ENCODE peak calls at places on chromosome X, in four cellular contexts. One of them, this sample, is unnamed.

GRCh38 chrX:39137363-39137954 is 336.2 kb downstream of the MID1IP1 start:
- DNase-seq in mucosa of gallbladder: no peak
- DNase-seq in C1 segment of cervical spinal cord: no peak
- DNase-seq in prostate gland: no peak
- DNase-seq in this sample: no peak

GRCh38 chrX:52346462-52347165 is 22.2 kb upstream of the XAGE2 start:
- DNase-seq in C1 segment of cervical spinal cord: no peak
- DNase-seq in mucosa of gallbladder: no peak
- DNase-seq in prostate gland: no peak
- DNase-seq in this sample: peak; percentile 74

GRCh38 chrX:152074163-152074562 is 64.2 kb downstream of the MAGEA10 start:
- DNase-seq in mucosa of gallbladder: no peak
- DNase-seq in C1 segment of cervical spinal cord: no peak
- DNase-seq in prostate gland: no peak
- DNase-seq in this sample: no peak

GRCh38 chrX:134443020-134443419 is 16.9 kb upstream of the HPRT1 start:
- DNase-seq in mucosa of gallbladder: no peak
- DNase-seq in C1 segment of cervical spinal cord: no peak
- DNase-seq in prostate gland: no peak
- DNase-seq in this sample: no peak

GRCh38 chrX:34978171-34978570 is 35.6 kb downstream of the FAM47B start:
- DNase-seq in prostate gland: no peak
- DNase-seq in C1 segment of cervical spinal cord: no peak
- DNase-seq in mucosa of gallbladder: no peak
- DNase-seq in this sample: no peak

GRCh38 chrX:84501798-84502628 is at the start of gene HDX:
- DNase-seq in prostate gland: peak; percentile 75
- DNase-seq in mucosa of gallbladder: peak; percentile 90
- DNase-seq in C1 segment of cervical spinal cord: peak; percentile 76
- DNase-seq in this sample: no peak

GRCh38 chrX:68648960-68649359 is 1.5 kb downstream of the STARD8 start:
- DNase-seq in mucosa of gallbladder: no peak
- DNase-seq in prostate gland: no peak
- DNase-seq in C1 segment of cervical spinal cord: no peak
- DNase-seq in this sample: no peak

GRCh38 chrX:149715468-149715867 is 3.6 kb downstream of the MAGEA11 start:
- DNase-seq in prostate gland: no peak
- DNase-seq in mucosa of gallbladder: no peak
- DNase-seq in C1 segment of cervical spinal cord: no peak
- DNase-seq in this sample: no peak

GRCh38 chrX:22433292-22434070 is 160.8 kb downstream of the CBLL2 start:
- DNase-seq in mucosa of gallbladder: no peak
- DNase-seq in prostate gland: no peak
- DNase-seq in C1 segment of cervical spinal cord: no peak
- DNase-seq in this sample: no peak

GRCh38 chrX:40012039-40012799 is 85.5 kb downstream of the BCOR start:
- DNase-seq in mucosa of gallbladder: no peak
- DNase-seq in prostate gland: peak; percentile 55
- DNase-seq in C1 segment of cervical spinal cord: no peak
- DNase-seq in this sample: peak; percentile 39

GRCh38 chrX:9668537-9668936 is 97.1 kb downstream of the GPR143 start:
- DNase-seq in prostate gland: no peak
- DNase-seq in mucosa of gallbladder: no peak
- DNase-seq in C1 segment of cervical spinal cord: no peak
- DNase-seq in this sample: no peak

This sample was measured in RKO.